ENCODE peak calls at places on chromosome 14, in six cellular contexts. D, O, E, J, M and B are unnamed samples.
A peak's percentile ranks its signal among the peaks of the same experiment; 100 is the strongest.

GRCh38 chr14:29709490-29709889 is 218.2 kb downstream of the PRKD1 start:
- DNase-seq in J (no peak), E (no peak), O (no peak), M (no peak), D (no peak), B (no peak)

GRCh38 chr14:77088219-77088618 is 9.8 kb upstream of the CIPC start:
- DNase-seq in M (peak; percentile 86), J (no peak), E (no peak), O (no peak), D (no peak), B (no peak)

GRCh38 chr14:86532219-86532618 is 1002.3 kb downstream of the FLRT2 start:
- DNase-seq in E (no peak), O (no peak), M (no peak), J (no peak), D (no peak), B (no peak)

GRCh38 chr14:68137704-68138619 is 318.4 kb downstream of the RAD51B start:
- DNase-seq in D (no peak), J (peak; percentile 82), E (peak; percentile 36), O (peak; percentile 90), M (peak; percentile 76), B (peak; percentile 77)

GRCh38 chr14:56487761-56488160 is 91.8 kb upstream of the TMEM260 start:
- DNase-seq in M (no peak), O (no peak), E (no peak), D (no peak), J (no peak), B (no peak)

GRCh38 chr14:101761881-101762529 is 496 bp downstream of the PPP2R5C start:
- DNase-seq in J (peak; percentile 53), O (no peak), E (no peak), D (peak; percentile 84), M (peak; percentile 29), B (peak; percentile 50)

GRCh38 chr14:21023174-21023573 is 1.7 kb downstream of the NDRG2 start:
- DNase-seq in J (no peak), D (no peak), M (no peak), E (no peak), O (no peak), B (no peak)

GRCh38 chr14:37599527-37600368 is 4.3 kb downstream of the TTC6 start:
- DNase-seq in J (no peak), M (no peak), E (no peak), D (peak; percentile 61), O (no peak), B (peak; percentile 71)

DNA sequence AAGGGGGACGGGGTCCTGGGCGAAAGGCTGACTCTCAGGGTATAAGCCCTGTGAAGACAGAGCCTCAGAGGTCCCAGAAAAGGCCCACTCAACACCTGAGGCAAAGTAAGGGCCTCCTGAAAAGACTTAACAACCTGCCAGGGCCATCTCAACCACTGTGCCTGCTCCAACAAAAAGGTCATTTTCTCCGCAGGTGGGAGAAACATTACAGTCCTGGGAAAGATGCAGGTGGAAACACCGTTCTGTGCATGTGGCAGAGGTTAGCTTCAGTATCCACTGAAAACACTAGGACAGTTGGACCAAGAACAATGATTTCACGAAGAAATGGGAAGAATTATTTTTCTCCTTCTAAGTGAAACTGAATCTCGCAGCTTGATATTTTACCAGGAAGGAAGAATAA is 50.9 kb downstream of the CCDC88C start:
- DNase-seq in E (no peak), D (no peak), M (no peak), J (no peak), O (no peak), B (no peak)
- H3K4me1 ChIP-seq in E (no peaks in the 10 kb centered on the region), D (peaks cover 15% of the 10 kb centered on the region), M (no peaks in the 10 kb centered on the region), J (peaks cover 13% of the 10 kb centered on the region), O (peaks cover 10% of the 10 kb centered on the region), B (no peaks in the 10 kb centered on the region)

GRCh38 chr14:31207746-31208545 is at the start of gene HECTD1:
- DNase-seq in O (peak; percentile 61), M (peak; percentile 52), E (peak; percentile 72), J (peak; percentile 90), D (peak; percentile 95), B (peak; percentile 97)
- H3K4me1 ChIP-seq in O (no peaks in the 10 kb centered on the region), M (no peaks in the 10 kb centered on the region), E (peaks cover 4% of the 10 kb centered on the region), J (peaks cover 6% of the 10 kb centered on the region), D (peaks cover 4% of the 10 kb centered on the region), B (peaks cover 12% of the 10 kb centered on the region)

GRCh38 chr14:35337074-35337556 is 44.9 kb downstream of the PSMA6 start:
- DNase-seq in J (no peak), M (no peak), E (no peak), O (no peak), D (no peak), B (no peak)

GRCh38 chr14:35333797-35334743 is 41.9 kb downstream of the PSMA6 start:
- DNase-seq in D (no peak), M (no peak), E (no peak), O (no peak), J (no peak), B (no peak)

GRCh38 chr14:35335388-35336092 is 43.4 kb downstream of the PSMA6 start:
- DNase-seq in M (no peak), O (no peak), D (peak; percentile 78), J (no peak), E (peak; percentile 47), B (no peak)

GRCh38 chr14:35337557-35338255 is 45.5 kb downstream of the PSMA6 start:
- DNase-seq in D (peak; percentile 43), J (no peak), O (no peak), E (no peak), M (no peak), B (no peak)

DNA sequence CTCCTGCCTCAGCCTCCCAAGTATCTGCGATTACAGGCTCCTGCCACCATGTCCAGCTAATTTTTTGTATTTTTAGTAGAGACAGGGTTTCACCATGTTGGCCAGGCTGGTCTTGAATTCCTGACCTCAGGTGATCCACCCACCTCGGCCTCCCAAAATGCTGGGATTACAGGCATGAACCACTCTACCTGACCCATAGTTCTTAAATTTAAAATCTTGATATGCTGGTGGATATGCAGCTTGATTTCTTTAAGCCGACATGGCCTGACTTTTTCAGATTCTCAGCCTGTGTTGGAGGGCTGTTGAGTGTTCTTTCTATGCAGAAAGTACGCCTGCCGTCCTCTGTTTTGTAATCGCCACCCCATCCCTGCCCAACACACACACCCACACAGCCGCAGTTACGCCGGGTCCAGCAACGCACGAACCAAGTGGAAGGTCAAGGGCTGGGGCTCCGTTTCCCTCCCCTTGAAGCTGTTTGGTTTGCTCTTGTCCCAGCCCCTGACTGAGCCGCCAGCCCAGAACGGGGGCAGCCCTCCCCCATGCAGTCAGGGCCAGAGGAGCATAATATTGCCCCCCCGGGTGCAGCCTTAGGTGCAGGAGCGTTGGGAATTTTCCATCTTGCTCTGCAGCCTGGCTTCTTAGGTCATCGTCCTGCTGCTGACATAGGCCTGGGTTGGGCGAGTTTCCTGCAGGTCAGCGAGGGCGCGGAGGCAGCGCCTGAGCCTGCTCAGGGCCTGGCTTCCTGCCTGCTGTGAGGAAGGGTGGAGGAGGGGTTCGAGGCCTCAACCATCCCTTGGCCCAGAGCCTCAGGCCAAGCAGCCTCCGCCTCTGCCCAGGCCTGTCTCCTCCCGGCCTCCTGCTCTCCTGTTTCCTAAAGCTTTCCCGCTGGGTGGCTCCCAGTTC is 44.2 kb downstream of the PSMA6 start:
- DNase-seq in M (peak; percentile 91), D (peak; percentile 77), E (peak; percentile 96), O (no peak), J (no peak), B (no peak)
- H3K4me1 ChIP-seq in M (peaks cover 17% of the 10 kb centered on the region), D (peaks cover 54% of the 10 kb centered on the region), E (peaks cover 30% of the 10 kb centered on the region), O (peaks cover 34% of the 10 kb centered on the region), J (peaks cover 26% of the 10 kb centered on the region), B (peaks cover 17% of the 10 kb centered on the region)

DNA sequence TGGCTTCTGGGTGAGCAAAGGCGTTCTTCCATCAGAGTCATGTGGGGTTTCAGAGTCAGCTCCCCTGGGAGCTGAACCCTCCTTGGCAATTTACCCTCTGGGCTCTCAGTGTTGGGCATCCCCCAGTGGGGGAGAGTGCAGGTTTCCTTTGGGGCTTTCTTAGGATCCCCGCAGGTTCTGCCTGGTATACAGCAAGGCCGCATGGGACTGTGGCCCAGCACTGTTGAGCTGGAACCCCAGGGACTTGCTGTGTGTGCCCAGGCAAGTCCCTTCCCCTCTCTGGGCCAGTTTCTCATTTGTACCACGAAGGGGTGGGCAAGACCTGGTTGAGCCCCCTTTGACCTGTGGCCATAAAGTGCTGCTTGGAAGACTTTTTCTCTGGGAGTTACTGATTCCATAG is 5.5 kb downstream of the FAM181A start:
- DNase-seq in E (no peak), O (no peak), M (no peak), D (no peak), J (no peak), B (no peak)
- H3K4me1 ChIP-seq in E (no peaks in the 10 kb centered on the region), O (peaks cover 12% of the 10 kb centered on the region), M (no peaks in the 10 kb centered on the region), D (no peaks in the 10 kb centered on the region), J (peaks cover 22% of the 10 kb centered on the region), B (no peaks in the 10 kb centered on the region)

DNA sequence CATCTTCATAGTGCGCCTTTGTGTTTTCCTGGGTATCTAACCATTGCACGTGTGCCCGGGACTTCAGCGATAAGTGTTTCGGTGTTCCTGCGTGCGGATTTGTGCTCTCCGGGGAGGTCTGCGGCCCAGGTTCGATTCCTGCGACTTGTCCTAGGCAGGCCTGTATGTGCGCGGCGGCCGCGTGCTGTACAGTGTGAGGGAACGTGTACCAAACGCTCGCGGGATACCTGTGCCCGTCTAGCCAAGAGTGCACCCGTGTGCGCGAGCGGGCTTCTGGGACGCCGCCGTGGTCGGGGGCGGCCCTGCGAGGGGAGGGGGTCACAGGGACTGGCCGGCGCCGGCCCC is 253 bp upstream of the DLK1 start:
- DNase-seq in O (no peak), E (no peak), D (no peak), M (no peak), J (no peak), B (no peak)
- H3K4me1 ChIP-seq in O (peaks cover 20% of the 10 kb centered on the region), E (no peaks in the 10 kb centered on the region), D (no peaks in the 10 kb centered on the region), M (no peaks in the 10 kb centered on the region), J (peaks cover 17% of the 10 kb centered on the region), B (no peaks in the 10 kb centered on the region)

DNA sequence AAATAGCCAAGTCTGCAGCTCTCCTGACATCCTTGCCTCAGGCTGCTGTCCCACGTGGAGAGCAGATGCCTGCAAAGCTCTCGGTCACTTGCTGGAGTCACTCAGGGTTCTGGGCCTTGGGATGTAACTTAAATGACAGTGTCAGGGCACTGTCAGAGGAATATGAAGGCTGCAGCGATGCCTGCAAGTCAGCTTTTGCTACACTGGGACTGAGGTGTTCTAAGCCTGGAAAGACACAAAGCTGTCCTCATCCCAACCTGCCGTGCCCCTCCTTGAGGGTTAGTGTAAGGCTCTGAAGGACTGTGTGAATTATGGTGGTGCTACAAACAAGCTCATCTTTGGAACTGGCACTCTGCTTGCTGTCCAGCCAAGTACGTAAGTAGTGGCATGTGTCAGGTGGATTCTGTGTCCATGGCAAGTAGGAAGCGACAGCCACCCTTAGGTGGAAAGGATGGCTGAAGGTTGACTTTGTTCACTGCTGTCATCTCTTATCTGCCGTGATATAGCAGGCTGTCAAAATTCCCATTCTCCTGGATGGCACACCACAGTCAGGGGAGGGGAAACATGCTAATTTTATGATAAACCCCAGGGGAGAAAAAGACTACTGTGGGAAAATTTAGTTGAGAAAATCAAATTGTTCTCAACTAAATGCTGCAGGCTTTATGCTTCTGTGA is 79.9 kb downstream of the DAD1 start:
- DNase-seq in D (no peak), J (no peak), O (no peak), E (no peak), M (no peak), B (no peak)
- H3K4me1 ChIP-seq in D (no peaks in the 10 kb centered on the region), J (peaks cover 44% of the 10 kb centered on the region), O (no peaks in the 10 kb centered on the region), E (peaks cover 22% of the 10 kb centered on the region), M (peaks cover 6% of the 10 kb centered on the region), B (no peaks in the 10 kb centered on the region)

GRCh38 chr14:103402700-103403099 is 17.5 kb downstream of the MARK3 start:
- DNase-seq in D (no peak), E (no peak), O (no peak), M (no peak), J (no peak), B (peak; percentile 35)

GRCh38 chr14:103404032-103404918 is 19.1 kb downstream of the MARK3 start:
- DNase-seq in D (no peak), J (no peak), M (no peak), O (no peak), E (no peak), B (peak; percentile 18)

GRCh38 chr14:103404920-103405319 is 19.7 kb downstream of the MARK3 start:
- DNase-seq in D (no peak), O (no peak), J (no peak), M (no peak), E (no peak), B (no peak)

GRCh38 chr14:103408491-103409155 is 23.4 kb downstream of the MARK3 start:
- DNase-seq in D (no peak), J (no peak), M (no peak), E (no peak), O (no peak), B (no peak)
- H3K4me1 ChIP-seq in D (peaks cover 18% of the 10 kb centered on the region), J (peaks cover 6% of the 10 kb centered on the region), M (no peaks in the 10 kb centered on the region), E (peaks cover 11% of the 10 kb centered on the region), O (no peaks in the 10 kb centered on the region), B (peaks cover 3% of the 10 kb centered on the region)